ENCODE peak calls at places on chromosome 21, in nine cellular contexts. C, M, R, I, B, W, U, Y and D are unnamed samples.

GRCh38 chr21:34904526-34905298 is 144.4 kb downstream of the RUNX1 start:
- DNase-seq in C (no peak), M (no peak), R (no peak), I (no peak), B (no peak), W (no peak), U (no peak), Y (no peak), D (no peak)

GRCh38 chr21:34669149-34669879 is 520 bp downstream of the CLIC6 start:
- DNase-seq in C (no peak), M (no peak), R (no peak), I (peak; percentile 23), B (peak; percentile 81), W (no peak), U (no peak), Y (no peak), D (no peak)

GRCh38 chr21:22544747-22545146 is 1546.5 kb downstream of the NCAM2 start:
- DNase-seq in C (no peak), M (no peak), R (no peak), I (no peak), B (no peak), W (no peak), U (no peak), Y (no peak), D (no peak)

GRCh38 chr21:43987509-43987908 is 24.6 kb upstream of the TRAPPC10 start:
- DNase-seq in C (no peak), M (no peak), R (no peak), I (no peak), B (no peak), W (no peak), U (no peak), Y (no peak), D (no peak)

GRCh38 chr21:43689556-43690337 is 29.2 kb upstream of the PDXK start:
- DNase-seq in C (no peak), M (no peak), R (no peak), I (no peak), B (no peak), W (no peak), U (no peak), Y (no peak), D (no peak)

GRCh38 chr21:21247441-21247840 is 249.2 kb downstream of the NCAM2 start:
- DNase-seq in C (no peak), M (no peak), R (no peak), I (no peak), B (no peak), W (no peak), U (no peak), Y (no peak), D (no peak)

GRCh38 chr21:28554660-28555475 is 437.8 kb downstream of the LTN1 start:
- DNase-seq in C (peak; percentile 58), M (peak; percentile 42), R (no peak), I (no peak), B (no peak), W (peak; percentile 50), U (peak; percentile 26), Y (no peak), D (no peak)

GRCh38 chr21:40516336-40516735 is 330.6 kb downstream of the DSCAM start:
- DNase-seq in C (no peak), M (no peak), R (no peak), I (peak; percentile 12), B (no peak), W (no peak), U (no peak), Y (no peak), D (no peak)

GRCh38 chr21:26177187-26177586 is 6.6 kb upstream of the APP start:
- DNase-seq in C (peak; percentile 66), M (peak; percentile 41), R (no peak), I (no peak), B (no peak), W (no peak), U (no peak), Y (no peak), D (no peak)

GRCh38 chr21:31326478-31327247 is 17.4 kb downstream of the TIAM1 start:
- DNase-seq in C (peak; percentile 18), M (peak; percentile 67), R (no peak), I (peak; percentile 18), B (no peak), W (no peak), U (no peak), Y (no peak), D (no peak)

GRCh38 chr21:25936776-25937175 is 202.0 kb downstream of the GABPA start:
- DNase-seq in C (no peak), M (peak; percentile 32), R (no peak), I (no peak), B (no peak), W (no peak), U (no peak), Y (no peak), D (no peak)

GRCh38 chr21:25881524-25882376 is 147.0 kb downstream of the GABPA start:
- DNase-seq in C (peak; percentile 53), M (peak; percentile 76), R (peak; percentile 59), I (peak; percentile 69), B (peak; percentile 77), W (peak; percentile 75), U (no peak), Y (peak; percentile 25), D (peak; percentile 67)

GRCh38 chr21:25370311-25370744 is 237.0 kb downstream of the MRPL39 start:
- DNase-seq in C (peak; percentile 95), M (peak; percentile 97), R (no peak), I (no peak), B (no peak), W (no peak), U (peak; percentile 88), Y (no peak), D (peak; percentile 91)

GRCh38 chr21:39869141-39869818 is 2.0 kb downstream of the PCP4 start:
- DNase-seq in C (no peak), M (no peak), R (no peak), I (no peak), B (no peak), W (no peak), U (no peak), Y (no peak), D (no peak)

GRCh38 chr21:24428539-24429186 is 1178.6 kb downstream of the MRPL39 start:
- DNase-seq in C (no peak), M (no peak), R (no peak), I (no peak), B (no peak), W (no peak), U (no peak), Y (no peak), D (peak; percentile 2)

GRCh38 chr21:16535100-16535418 is 805.3 kb downstream of the USP25 start:
- DNase-seq in C (peak; percentile 83), M (peak; percentile 93), R (peak; percentile 82), I (peak; percentile 30), B (peak; percentile 69), W (no peak), U (no peak), Y (no peak), D (peak; percentile 43)

DNA sequence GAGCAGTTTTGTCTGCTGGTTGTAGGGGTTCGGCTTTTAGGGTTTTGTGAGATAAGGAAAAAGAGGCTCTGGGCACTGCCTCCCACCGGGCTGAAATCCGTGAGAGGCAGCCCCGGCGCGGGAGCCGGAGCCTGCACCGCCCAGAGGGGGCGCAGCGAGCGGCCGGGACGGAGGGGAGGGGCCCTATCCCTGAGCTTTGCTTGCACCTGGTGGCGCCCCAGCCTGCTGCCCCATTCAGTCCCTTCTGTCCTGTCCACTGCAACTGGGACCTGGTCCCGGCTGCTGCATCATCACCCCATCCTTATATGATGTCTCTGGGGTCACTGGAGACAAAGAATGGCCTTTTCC is 512 bp upstream of the KCNJ6 start:
- DNase-seq in C (no peak), M (no peak), R (peak; percentile 49), I (no peak), B (no peak), W (peak; percentile 88), U (no peak), Y (no peak), D (no peak)
- TF ChIP-seq CTCF in C (peak; percentile 14), M (peak; percentile 14), R (peak; percentile 31), I (no peak), B (no peak), W (peak; percentile 98), U (peak; percentile 36), Y (no peak), D (no peak)

DNA sequence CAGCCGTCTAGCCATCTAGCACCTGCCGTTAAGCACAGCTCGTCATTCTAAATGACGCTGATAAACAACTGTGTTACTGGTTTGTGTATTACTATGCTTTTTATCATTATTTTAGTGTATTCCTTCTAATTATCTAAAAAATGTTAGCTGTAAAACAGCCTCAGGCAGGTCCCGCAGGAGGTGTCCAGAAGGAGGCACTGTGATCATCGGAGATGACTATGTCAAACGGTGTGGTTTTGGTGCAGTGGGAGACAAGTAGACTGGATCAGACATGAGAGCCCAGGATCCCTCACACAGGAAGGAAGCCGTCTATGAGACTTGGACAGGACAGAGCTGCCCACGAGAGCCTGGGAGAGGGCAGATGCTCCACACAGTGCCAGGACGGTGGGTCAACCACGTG is 55.3 kb upstream of the COL6A1 start:
- DNase-seq in C (peak; percentile 21), M (peak; percentile 28), R (no peak), I (no peak), B (no peak), W (no peak), U (no peak), Y (no peak), D (no peak)
- TF ChIP-seq CTCF in C (peak; percentile 30), M (peak; percentile 28), R (no peak), I (no peak), B (no peak), W (peak; percentile 43), U (no peak), Y (no peak), D (no peak)

DNA sequence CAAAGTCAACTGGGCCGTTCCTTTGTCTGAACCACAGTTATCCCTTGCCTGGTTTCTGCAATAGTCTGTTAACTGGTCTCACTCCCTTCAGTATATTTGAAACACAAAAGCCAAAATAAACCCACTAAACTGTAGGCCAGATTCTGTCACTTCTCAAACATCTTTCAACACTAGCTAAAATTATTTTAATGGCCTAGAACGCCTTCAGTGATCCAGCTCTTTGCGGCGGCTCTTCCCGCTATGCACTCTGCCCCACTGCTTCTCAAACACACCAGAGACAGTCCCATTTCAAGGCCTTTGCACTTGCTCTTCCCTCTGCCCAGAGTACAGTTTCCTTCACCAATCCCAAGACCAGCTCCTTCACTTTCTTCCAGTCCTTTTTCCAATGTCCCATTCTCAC is 9.2 kb downstream of the SAMSN1 start:
- DNase-seq in C (no peak), M (no peak), R (no peak), I (no peak), B (no peak), W (no peak), U (no peak), Y (no peak), D (no peak)
- TF ChIP-seq CTCF in C (no peak), M (no peak), R (no peak), I (no peak), B (no peak), W (no peak), U (no peak), Y (no peak), D (no peak)

DNA sequence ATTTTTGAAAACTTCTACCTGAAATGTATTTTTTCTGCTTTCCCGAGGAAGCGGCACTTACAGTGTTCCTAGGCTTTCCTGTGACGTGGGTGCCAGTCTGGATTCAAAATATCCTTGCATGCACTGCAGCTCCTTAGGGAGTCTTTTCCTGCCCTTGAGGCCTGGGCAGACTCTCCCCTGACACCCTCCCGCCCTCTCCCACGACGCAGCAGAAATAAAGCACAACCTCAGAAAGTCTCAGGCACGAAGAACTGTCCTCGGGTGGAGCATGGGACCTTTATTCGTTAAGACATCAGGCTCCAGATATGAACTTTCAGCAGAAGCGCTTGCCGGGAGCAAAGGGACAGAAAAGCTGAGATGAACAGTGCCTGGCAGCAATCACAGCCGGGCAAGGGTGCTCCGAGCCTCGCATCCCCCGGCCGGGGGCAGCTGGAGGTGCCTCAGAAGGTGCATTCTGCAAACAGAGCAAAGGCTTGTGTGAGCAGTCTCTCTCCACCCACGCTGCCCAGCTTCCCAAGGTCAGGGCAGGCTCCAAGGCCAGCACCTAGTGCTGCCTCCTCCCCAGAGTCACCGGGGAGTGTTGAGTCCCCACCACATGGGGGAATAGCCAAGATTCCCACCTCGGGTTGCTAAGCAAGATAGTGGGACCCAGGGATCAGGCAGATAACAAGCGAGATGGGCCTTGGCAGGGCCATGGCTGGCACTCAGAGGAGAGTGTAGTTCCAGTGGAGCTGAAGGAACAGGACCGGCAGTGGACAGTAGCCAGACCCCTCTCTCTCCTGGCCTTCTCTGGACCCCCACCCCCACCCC is 3.2 kb downstream of the TFF3 start:
- DNase-seq in C (no peak), M (no peak), R (no peak), I (no peak), B (no peak), W (no peak), U (no peak), Y (no peak), D (no peak)
- TF ChIP-seq CTCF in C (no peak), M (no peak), R (no peak), I (no peak), B (no peak), W (no peak), U (no peak), Y (no peak), D (no peak)